ENCODE peak calls at places on chromosomes 2 and 18, in six cellular contexts. I, M, Z, A, L and X are unnamed samples.
A peak's percentile ranks its signal among the peaks of the same experiment; 100 is the strongest.

GRCh38 chr18:33116376-33116775 is 324.1 kb downstream of the CCDC178 start:
- DNase-seq in I (peak; percentile 3), M (no peak), Z (no peak), A (peak; percentile 87), L (no peak), X (peak; percentile 2)

GRCh38 chr2:222939208-222939846 is 78.5 kb downstream of the ACSL3 start:
- DNase-seq in I (peak; percentile 72), M (peak; percentile 79), Z (peak; percentile 22), A (peak; percentile 75), L (peak; percentile 45), X (peak; percentile 78)

GRCh38 chr18:79803611-79804051 is 5.9 kb downstream of the KCNG2 start:
- DNase-seq in I (no peak), M (no peak), Z (no peak), A (no peak), L (no peak), X (no peak)

GRCh38 chr18:27845897-27846296 is 331.0 kb downstream of the CDH2 start:
- DNase-seq in I (no peak), M (no peak), Z (no peak), A (no peak), L (no peak), X (no peak)

GRCh38 chr2:121826036-121826435 is 70.6 kb downstream of the TSN start:
- DNase-seq in I (no peak), M (no peak), Z (no peak), A (no peak), L (no peak), X (no peak)

GRCh38 chr18:31203086-31203793 is 40.6 kb upstream of the DSC1 start:
- DNase-seq in I (no peak), M (peak; percentile 63), Z (no peak), A (no peak), L (no peak), X (peak; percentile 94)

GRCh38 chr2:118565816-118566540 is 281.5 kb downstream of the EN1 start:
- DNase-seq in I (no peak), M (no peak), Z (no peak), A (no peak), L (no peak), X (no peak)

GRCh38 chr2:31241625-31242270 is 7.8 kb downstream of the EHD3 start:
- DNase-seq in I (no peak), M (no peak), Z (no peak), A (no peak), L (no peak), X (no peak)

GRCh38 chr18:28003451-28003850 is 173.5 kb downstream of the CDH2 start:
- DNase-seq in I (no peak), M (no peak), Z (no peak), A (peak; percentile 83), L (no peak), X (no peak)

GRCh38 chr2:155250800-155251199 is 552.3 kb downstream of the KCNJ3 start:
- DNase-seq in I (peak; percentile 20), M (peak; percentile 9), Z (no peak), A (peak; percentile 17), L (no peak), X (peak; percentile 32)

GRCh38 chr18:55996726-55997125 is 408.7 kb upstream of the TCF4 start:
- DNase-seq in I (no peak), M (no peak), Z (no peak), A (no peak), L (no peak), X (no peak)

GRCh38 chr2:207408086-207408794 is 121.5 kb upstream of the CREB1 start:
- DNase-seq in I (peak; percentile 88), M (peak; percentile 32), Z (no peak), A (no peak), L (peak; percentile 68), X (no peak)

GRCh38 chr2:224909885-224910517 is 132.3 kb downstream of the DOCK10 start:
- DNase-seq in I (peak; percentile 80), M (no peak), Z (no peak), A (peak; percentile 49), L (no peak), X (peak; percentile 69)

GRCh38 chr18:56807883-56808282 is 156.7 kb downstream of the WDR7 start:
- DNase-seq in I (no peak), M (no peak), Z (no peak), A (no peak), L (no peak), X (no peak)

GRCh38 chr2:64212346-64212745 is 68.1 kb upstream of the PELI1 start:
- DNase-seq in I (peak; percentile 17), M (no peak), Z (no peak), A (no peak), L (no peak), X (peak; percentile 97)

GRCh38 chr2:98946875-98947274 is 10.8 kb upstream of the CRACDL start:
- DNase-seq in I (no peak), M (no peak), Z (no peak), A (no peak), L (no peak), X (no peak)

GRCh38 chr2:175004730-175004979 is 526 bp downstream of the CHN1 start:
- DNase-seq in I (no peak), M (no peak), Z (no peak), A (no peak), L (no peak), X (no peak)

GRCh38 chr2:15259356-15259756 is 301.8 kb downstream of the NBAS start:
- DNase-seq in I (no peak), M (no peak), Z (no peak), A (no peak), L (no peak), X (no peak)

GRCh38 chr2:55460562-55460961 is 40.9 kb upstream of the CCDC88A start:
- DNase-seq in I (no peak), M (peak; percentile 27), Z (peak; percentile 30), A (no peak), L (no peak), X (no peak)

GRCh38 chr2:218284106-218284811 is 8.0 kb downstream of the TMBIM1 start:
- DNase-seq in I (no peak), M (no peak), Z (peak; percentile 55), A (peak; percentile 34), L (no peak), X (peak; percentile 26)

GRCh38 chr2:217555075-217555876 is 447.5 kb downstream of the TNS1 start:
- DNase-seq in I (no peak), M (no peak), Z (no peak), A (no peak), L (no peak), X (no peak)

GRCh38 chr2:10264506-10265327 is 38.0 kb upstream of the HPCAL1 start:
- DNase-seq in I (no peak), M (no peak), Z (no peak), A (no peak), L (no peak), X (no peak)

GRCh38 chr18:9032519-9032918 is 70.0 kb upstream of the NDUFV2 start:
- DNase-seq in I (no peak), M (no peak), Z (peak; percentile 60), A (no peak), L (no peak), X (no peak)

GRCh38 chr2:10307561-10308156 is 5.0 kb downstream of the HPCAL1 start:
- DNase-seq in I (no peak), M (no peak), Z (peak; percentile 82), A (no peak), L (no peak), X (no peak)

GRCh38 chr2:228048838-228049490 is 132.5 kb downstream of the SPHKAP start:
- DNase-seq in I (peak; percentile 62), M (peak; percentile 49), Z (peak; percentile 2), A (no peak), L (no peak), X (peak; percentile 34)

GRCh38 chr2:96927420-96928171 is 57.7 kb upstream of the SEMA4C start:
- DNase-seq in I (no peak), M (no peak), Z (no peak), A (no peak), L (no peak), X (no peak)

GRCh38 chr2:39379643-39380524 is 57.2 kb downstream of the MAP4K3 start:
- DNase-seq in I (peak; percentile 71), M (peak; percentile 59), Z (peak; percentile 30), A (peak; percentile 69), L (peak; percentile 31), X (peak; percentile 61)

DNA sequence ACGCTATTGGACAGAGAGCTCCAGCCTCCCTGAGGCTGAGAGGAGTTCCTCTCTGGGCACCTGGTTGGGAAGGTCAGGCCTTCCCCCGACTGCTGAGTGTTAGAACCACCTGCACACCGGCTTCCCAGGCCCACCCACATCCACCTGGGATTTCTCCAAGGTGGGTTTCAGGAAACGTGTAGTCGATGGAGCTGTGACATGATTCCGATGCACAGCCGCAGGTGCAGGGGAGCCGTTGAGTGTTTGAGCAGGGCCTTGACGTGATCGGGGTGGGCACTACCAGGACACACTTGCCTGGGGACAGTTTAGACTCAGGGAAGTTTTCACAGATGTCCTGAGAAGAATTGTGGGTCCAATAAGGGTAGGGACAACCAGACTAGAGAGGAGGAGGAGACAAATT is 21.8 kb upstream of the GIGYF2 start:
- DNase-seq in I (no peak), M (no peak), Z (no peak), A (no peak), L (no peak), X (no peak)
- TF ChIP-seq MYC in I (no peak), M (no peak), Z (no peak), A (no peak), L (no peak), X (no peak)

GRCh38 chr2:161133366-161133765 is 26.9 kb upstream of the TANK start:
- DNase-seq in I (no peak), M (no peak), Z (no peak), A (no peak), L (no peak), X (no peak)

GRCh38 chr2:161130354-161130753 is 29.9 kb upstream of the TANK start:
- DNase-seq in I (no peak), M (no peak), Z (no peak), A (no peak), L (no peak), X (no peak)

GRCh38 chr2:161131074-161131680 is 29.1 kb upstream of the TANK start:
- DNase-seq in I (no peak), M (no peak), Z (no peak), A (peak; percentile 54), L (no peak), X (no peak)

GRCh38 chr2:161128885-161129284 is 31.3 kb upstream of the TANK start:
- DNase-seq in I (no peak), M (no peak), Z (no peak), A (peak; percentile 69), L (no peak), X (no peak)

DNA sequence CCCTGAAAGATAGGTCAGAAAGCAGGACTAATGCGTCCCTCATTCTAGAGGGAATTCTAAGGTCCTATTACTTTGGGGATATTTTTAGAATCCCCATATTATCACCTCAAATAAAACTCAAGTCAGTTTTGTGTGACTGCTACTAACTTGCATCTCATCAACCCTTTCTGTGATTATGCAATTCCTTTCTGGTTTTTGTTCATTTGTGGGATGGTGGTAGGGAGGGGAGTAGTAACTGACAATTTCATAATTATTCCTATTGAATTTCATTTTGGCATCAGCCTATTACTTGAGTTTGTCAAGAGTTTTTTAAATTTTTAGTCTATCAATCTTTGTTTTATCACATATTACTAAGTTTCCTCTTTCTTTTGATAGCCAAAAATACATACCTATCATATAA is 28.4 kb upstream of the TANK start:
- DNase-seq in I (no peak), M (no peak), Z (no peak), A (no peak), L (no peak), X (peak; percentile 73)
- TF ChIP-seq POLR2A in I (no peak), M (no peak), Z (no peak), A (no peak), L (no peak), X (no peak)

GRCh38 chr2:146312899-146313298 is 1531.9 kb upstream of the ACVR2A start:
- DNase-seq in I (no peak), M (no peak), Z (no peak), A (peak; percentile 65), L (no peak), X (peak; percentile 10)
- TF ChIP-seq CTCF in I (peak; percentile 40), M (peak; percentile 35), Z (no peak), A (no peak), L (no peak), X (no peak)

GRCh38 chr2:79994161-79994560 is 310.4 kb downstream of the LRRTM1 start:
- DNase-seq in I (no peak), M (no peak), Z (no peak), A (no peak), L (no peak), X (peak; percentile 77)
- TF ChIP-seq MYC in I (no peak), M (no peak), Z (no peak), A (no peak), L (no peak), X (no peak)